ENCODE peak calls at places on chromosomes 3 and 15, in four cellular contexts. I is effector memory CD4-positive, alpha-beta T cell; U is renal cortical epithelial cell; Q is activated T-helper 2 cell treated with anti-CD3 and anti-CD28 coated beads, Interferon-gamma antibody, Interleukin-2, Interleukin-4, amounts not matched to agents 10 μg/mL and 5 μg/mL and 100 μg/mL, durations not matched to agents 14 hours and 24 hours and 36 hours. N is an unnamed sample.

GRCh38 chr3:59979542-59979941 is 929.7 kb upstream of the CFAP20DC start:
- DNase-seq in Q (no peak), I (no peak), U (no peak), N (no peak)

GRCh38 chr15:77021088-77021481 is 26.2 kb downstream of the PSTPIP1 start:
- DNase-seq in U (no peak), I (no peak), Q (no peak), N (no peak)

GRCh38 chr3:146581080-146581601 is 24.0 kb downstream of the PLSCR5 start:
- DNase-seq in Q (no peak), I (no peak), U (peak), N (no peak)

GRCh38 chr3:34011171-34012101 is 213.0 kb downstream of the PDCD6IP start:
- DNase-seq in Q (no peak), I (no peak), U (peak), N (no peak)

GRCh38 chr15:70266412-70267089 is 168.8 kb upstream of the TLE3 start:
- DNase-seq in Q (no peak), I (no peak), U (no peak), N (peak)

GRCh38 chr15:34109775-34110663 is 8.1 kb downstream of the PGBD4 start:
- DNase-seq in U (peak), Q (no peak), I (no peak), N (no peak)

GRCh38 chr3:163490119-163490518 is 1588.2 kb downstream of the SI start:
- DNase-seq in I (no peak), U (peak), Q (no peak), N (no peak)

GRCh38 chr3:42960282-42960681 is 18.8 kb upstream of the GASK1A start:
- DNase-seq in U (peak), I (no peak), Q (no peak), N (no peak)

GRCh38 chr3:14439501-14440167 is 37.2 kb downstream of the SLC6A6 start:
- DNase-seq in I (no peak), Q (no peak), U (no peak), N (no peak)

GRCh38 chr3:158167737-158168469 is 58.0 kb downstream of the RSRC1 start:
- DNase-seq in I (no peak), U (peak), Q (no peak), N (peak)

GRCh38 chr3:16508242-16508575 is 5.3 kb downstream of the RFTN1 start:
- DNase-seq in I (no peak), U (no peak), Q (no peak), N (no peak)

GRCh38 chr3:5304789-5305680 is 117.5 kb downstream of the EDEM1 start:
- DNase-seq in Q (no peak), I (no peak), U (peak), N (no peak)

GRCh38 chr3:86774082-86774691 is 216.8 kb downstream of the VGLL3 start:
- DNase-seq in I (no peak), Q (no peak), U (peak), N (no peak)

GRCh38 chr3:129502641-129503386 is 25.6 kb upstream of the RHO start:
- DNase-seq in U (no peak), Q (no peak), I (no peak), N (no peak)

GRCh38 chr15:74535388-74536084 is 5.5 kb upstream of the ARID3B start:
- DNase-seq in U (no peak), Q (no peak), I (no peak), N (no peak)

GRCh38 chr3:127087441-127087840 is 104.5 kb downstream of the PLXNA1 start:
- DNase-seq in I (no peak), Q (no peak), U (no peak), N (no peak)

GRCh38 chr15:84981711-84982300 is at the start of gene PDE8A:
- DNase-seq in I (peak), Q (peak), U (no peak), N (peak)

GRCh38 chr15:51775967-51776816 is 24.8 kb downstream of the TMOD2 start:
- DNase-seq in I (no peak), Q (peak), U (peak), N (no peak)

GRCh38 chr3:186108106-186108940 is 566 bp downstream of the ETV5 start:
- DNase-seq in I (no peak), U (no peak), Q (peak), N (peak)

GRCh38 chr3:71916747-71917369 is 131.9 kb upstream of the PROK2 start:
- DNase-seq in Q (no peak), I (no peak), U (no peak), N (no peak)

GRCh38 chr15:93042691-93043378 is 46.2 kb downstream of the RGMA start:
- DNase-seq in U (no peak), I (no peak), Q (no peak), N (peak)

GRCh38 chr3:180854887-180855286 is 57.6 kb upstream of the FXR1 start:
- DNase-seq in I (no peak), U (no peak), Q (no peak), N (no peak)

N was measured in natural killer cell treated with Interleukin-12 subunit alpha and Interleukin-12 subunit beta and Interleukin-15 and Interleukin-18, amount 100 ng/mL, for 72 hours.